ENCODE peak calls at places on chromosomes 7 and 10, in eight cellular contexts. P, F, D, J, L, T, V and S are unnamed samples.

GRCh38 chr7:1248459-1249131 is 15.9 kb downstream of the UNCX start:
- DNase-seq in P (no peak), F (no peak), D (no peak), J (no peak), L (peak), T (no peak), V (no peak), S (no peak)

GRCh38 chr7:46317256-46317655 is 396.2 kb upstream of the IGFBP3 start:
- DNase-seq in P (no peak), F (peak), D (no peak), J (no peak), L (no peak), T (peak), V (no peak), S (no peak)

GRCh38 chr10:34102917-34103506 is 712.1 kb downstream of the PARD3 start:
- DNase-seq in P (no peak), F (peak), D (no peak), J (no peak), L (no peak), T (peak), V (no peak), S (no peak)

GRCh38 chr7:139355320-139355719 is 4.4 kb upstream of the LUC7L2 start:
- DNase-seq in P (no peak), F (no peak), D (no peak), J (no peak), L (no peak), T (peak), V (no peak), S (no peak)

GRCh38 chr10:122981066-122981464 is 864 bp downstream of the PSTK start:
- DNase-seq in P (peak), F (peak), D (peak), J (peak), L (no peak), T (peak), V (no peak), S (peak)

GRCh38 chr7:103082497-103082896 is 7.6 kb downstream of the ARMC10 start:
- DNase-seq in P (no peak), F (no peak), D (no peak), J (no peak), L (no peak), T (no peak), V (no peak), S (no peak)

GRCh38 chr10:103783686-103784085 is 71.7 kb downstream of the SH3PXD2A start:
- DNase-seq in P (peak), F (no peak), D (no peak), J (no peak), L (no peak), T (no peak), V (no peak), S (no peak)

GRCh38 chr10:80199828-80200227 is 5.5 kb downstream of the ANXA11 start:
- DNase-seq in P (no peak), F (peak), D (no peak), J (no peak), L (no peak), T (peak), V (no peak), S (peak)

GRCh38 chr10:22723783-22724182 is 9.4 kb upstream of the PIP4K2A start:
- DNase-seq in P (no peak), F (no peak), D (no peak), J (no peak), L (no peak), T (no peak), V (no peak), S (no peak)

GRCh38 chr10:44949127-44949802 is 10.3 kb upstream of the RASSF4 start:
- DNase-seq in P (no peak), F (no peak), D (no peak), J (no peak), L (no peak), T (no peak), V (no peak), S (no peak)

GRCh38 chr10:71753091-71753959 is 20.0 kb downstream of the VSIR start:
- DNase-seq in P (no peak), F (no peak), D (no peak), J (peak), L (no peak), T (no peak), V (no peak), S (no peak)

GRCh38 chr7:142866361-142867096 is 11.7 kb downstream of the EPHB6 start:
- DNase-seq in P (peak), F (no peak), D (no peak), J (no peak), L (peak), T (peak), V (no peak), S (peak)